ENCODE peak calls at places on chromosomes 7 and 10, in six cellular contexts. X is breast epithelium, G is D721Med, W is brain microvascular endothelial cell, B is pancreas, O is GM20000. S is an unnamed sample.

GRCh38 chr7:155509725-155510551 is 36.4 kb downstream of the CNPY1 start:
- DNase-seq in B (no peak), O (no peak), G (no peak), X (no peak), W (no peak), S (no peak)

GRCh38 chr10:86364551-86365345 is 1.8 kb downstream of the GRID1 start:
- DNase-seq in X (no peak), O (peak; percentile 59), B (no peak), G (no peak), W (no peak), S (no peak)

GRCh38 chr10:72331575-72332422 is 22.9 kb downstream of the DNAJB12 start:
- DNase-seq in B (peak; percentile 93), X (peak; percentile 92), G (no peak), W (peak; percentile 68), O (peak; percentile 68), S (peak; percentile 81)

GRCh38 chr7:73847941-73848723 is 5.8 kb upstream of the METTL27 start:
- DNase-seq in X (no peak), B (no peak), G (no peak), O (no peak), W (no peak), S (no peak)

GRCh38 chr7:50377356-50377755 is 72.8 kb downstream of the FIGNL1 start:
- DNase-seq in W (no peak), B (no peak), O (no peak), X (no peak), G (no peak), S (no peak)

GRCh38 chr7:142120474-142121000 is 9.0 kb downstream of the MGAM2 start:
- DNase-seq in G (no peak), O (no peak), X (no peak), W (no peak), B (no peak), S (no peak)

GRCh38 chr10:99329238-99329890 is at the start of gene CNNM1:
- DNase-seq in W (no peak), X (no peak), O (peak; percentile 45), B (peak; percentile 51), G (no peak), S (no peak)

GRCh38 chr10:78470267-78471103 is 436.8 kb downstream of the RPS24 start:
- DNase-seq in X (no peak), W (no peak), O (no peak), B (no peak), G (no peak), S (no peak)

GRCh38 chr10:125127986-125128385 is 32.4 kb downstream of the CTBP2 start:
- DNase-seq in O (no peak), B (no peak), W (no peak), G (no peak), X (no peak), S (no peak)

GRCh38 chr10:114519306-114519669 is 115.0 kb upstream of the AFAP1L2 start:
- DNase-seq in G (no peak), O (no peak), X (peak; percentile 82), B (peak; percentile 67), W (no peak), S (no peak)

DNA sequence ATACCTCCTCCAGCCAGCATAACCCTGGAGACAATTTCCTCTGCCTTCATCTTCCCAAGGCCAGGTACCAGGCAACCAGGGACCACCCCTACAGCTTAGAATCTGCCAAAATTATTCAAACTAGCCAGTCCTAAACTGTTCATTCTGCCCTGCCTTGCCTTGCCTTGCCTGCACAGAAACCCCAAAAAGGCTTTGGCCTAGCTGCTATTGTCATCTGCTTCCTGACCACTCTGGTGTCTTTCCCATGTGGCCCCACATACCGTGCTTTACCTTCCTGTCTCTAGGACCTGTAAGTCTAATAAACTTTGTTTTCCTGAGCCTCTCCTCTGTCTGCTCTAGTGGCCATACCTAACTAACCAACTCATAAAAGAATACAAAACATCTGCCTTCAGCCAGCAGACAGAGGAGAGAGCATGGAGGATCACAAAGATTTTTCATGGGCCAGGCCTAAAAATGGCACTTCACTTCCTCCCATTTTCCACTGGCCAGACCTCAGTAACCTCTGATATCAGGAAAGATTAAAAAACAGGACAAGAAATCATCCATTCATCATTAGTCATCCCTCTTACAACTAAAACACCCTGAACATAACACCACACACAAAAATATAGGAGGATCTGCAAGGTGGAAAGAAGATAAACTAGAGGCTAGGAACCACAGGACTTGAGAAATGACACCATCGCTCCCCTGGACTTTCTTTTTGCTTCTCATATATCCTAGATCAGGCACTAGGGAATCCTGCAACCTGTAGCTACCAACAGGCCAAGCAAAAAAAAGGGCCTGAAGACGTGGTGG is 51.5 kb downstream of the IMMP2L start:
- DNase-seq in B (no peak), O (no peak), X (no peak), G (no peak), W (no peak), S (no peak)
- TF ChIP-seq CTCF in B (no peak), O (no peak), X (no peak), G (no peak), W (no peak), S (no peak)

GRCh38 chr7:18607025-18607424 is 111.5 kb downstream of the HDAC9 start:
- DNase-seq in X (no peak), G (no peak), O (no peak), W (no peak), B (no peak), S (no peak)

GRCh38 chr7:18614841-18615240 is 119.3 kb downstream of the HDAC9 start:
- DNase-seq in W (no peak), G (no peak), O (no peak), B (no peak), X (no peak), S (no peak)

GRCh38 chr7:18610331-18610948 is 114.9 kb downstream of the HDAC9 start:
- DNase-seq in X (no peak), O (peak; percentile 7), G (no peak), B (no peak), W (peak; percentile 18), S (no peak)
- TF ChIP-seq CTCF in X (no peak), O (peak; percentile 27), G (peak; percentile 57), B (peak; percentile 37), W (peak; percentile 76), S (no peak)

GRCh38 chr10:19683965-19684364 is 132.3 kb upstream of the PLXDC2 start:
- DNase-seq in X (no peak), O (no peak), W (peak; percentile 63), G (no peak), B (no peak), S (no peak)
- TF ChIP-seq CTCF in X (no peak), O (no peak), W (peak; percentile 43), G (no peak), B (no peak), S (no peak)

GRCh38 chr10:29576681-29577080 is 58.1 kb downstream of the SVIL start:
- DNase-seq in W (peak; percentile 63), G (no peak), X (no peak), O (no peak), B (no peak), S (no peak)
- TF ChIP-seq CTCF in W (no peak), G (no peak), X (no peak), O (no peak), B (no peak), S (no peak)

GRCh38 chr10:90041585-90041984 is 340.2 kb downstream of the KIF20B start:
- DNase-seq in G (no peak), B (no peak), O (no peak), W (no peak), X (no peak), S (no peak)

GRCh38 chr10:90042075-90042474 is 340.7 kb downstream of the KIF20B start:
- DNase-seq in X (no peak), B (no peak), G (no peak), W (no peak), O (no peak), S (no peak)

GRCh38 chr10:90051053-90051452 is 349.7 kb downstream of the KIF20B start:
- DNase-seq in B (no peak), X (no peak), W (no peak), G (no peak), O (no peak), S (no peak)

GRCh38 chr10:90051474-90051873 is 350.1 kb downstream of the KIF20B start:
- DNase-seq in B (no peak), G (no peak), X (no peak), O (no peak), W (no peak), S (no peak)

GRCh38 chr10:90047243-90047729 is 345.9 kb downstream of the KIF20B start:
- DNase-seq in O (peak; percentile 13), B (no peak), G (no peak), X (no peak), W (no peak), S (no peak)
- TF ChIP-seq CTCF in O (no peak), B (no peak), G (no peak), X (no peak), W (no peak), S (no peak)

DNA sequence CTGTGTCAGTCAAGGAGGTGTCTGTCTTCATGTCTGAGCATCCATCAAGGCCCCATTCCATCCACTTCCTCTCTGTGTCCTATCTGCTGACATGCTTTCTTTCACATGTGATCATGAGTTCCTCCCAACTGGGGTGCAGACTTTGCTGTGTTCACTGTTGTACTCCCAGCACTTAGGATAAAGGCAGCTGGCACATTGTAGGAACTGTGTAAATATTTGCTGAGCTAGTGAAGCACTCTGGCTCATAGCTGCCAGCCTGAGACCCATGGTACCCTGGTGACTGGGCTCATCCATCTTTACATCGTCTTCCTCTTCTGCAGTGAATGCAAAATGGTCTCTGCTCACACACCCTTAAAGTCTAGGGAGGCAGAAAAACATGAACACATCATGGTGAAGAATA is 242.2 kb upstream of the IGFBP3 start:
- DNase-seq in B (no peak), O (no peak), X (no peak), W (no peak), G (no peak), S (no peak)
- TF ChIP-seq CTCF in B (no peak), O (no peak), X (no peak), W (no peak), G (no peak), S (no peak)